ENCODE peak calls at places on chromosomes 12 and 14, in six cellular contexts. P is SW480, X is fibroblast of lung, E is GM04504, K is type B pancreatic cell, B is NCI-H1092 treated with DMSO at 0.1 percent for 48 hours. Q is an unnamed sample.

GRCh38 chr12:120688527-120689071 is 1.6 kb downstream of the MLEC start:
- DNase-seq in B (no peak), K (no peak), P (no peak), X (peak), E (no peak), Q (no peak)

GRCh38 chr12:50514526-50515276 is 9.9 kb downstream of the DIP2B start:
- DNase-seq in P (no peak), B (no peak), X (no peak), E (no peak), K (no peak), Q (no peak)

GRCh38 chr14:33364536-33364935 is 425.9 kb downstream of the NPAS3 start:
- DNase-seq in P (no peak), X (no peak), K (no peak), E (no peak), B (no peak), Q (no peak)

GRCh38 chr14:89440997-89441909 is 24.2 kb upstream of the FOXN3 start:
- DNase-seq in X (no peak), B (no peak), E (no peak), K (no peak), P (no peak), Q (no peak)

GRCh38 chr12:50859621-50860020 is 16.9 kb downstream of the TMPRSS12 start:
- DNase-seq in B (no peak), P (no peak), X (no peak), E (no peak), K (no peak), Q (no peak)

GRCh38 chr12:61739925-61740324 is 520.3 kb upstream of the USP15 start:
- DNase-seq in P (no peak), K (no peak), B (no peak), E (no peak), X (no peak), Q (no peak)

GRCh38 chr12:101097829-101098580 is 112.0 kb downstream of the SLC5A8 start:
- DNase-seq in B (no peak), K (no peak), P (no peak), E (no peak), X (no peak), Q (no peak)

GRCh38 chr12:21938879-21939278 is 2.3 kb downstream of the ABCC9 start:
- DNase-seq in E (no peak), X (no peak), B (no peak), P (no peak), K (no peak), Q (no peak)

GRCh38 chr14:55125403-55125802 is 3.6 kb upstream of the LGALS3 start:
- DNase-seq in K (no peak), P (peak), B (no peak), E (no peak), X (no peak), Q (no peak)

GRCh38 chr12:53942467-53942997 is 3.9 kb downstream of the HOXC13 start:
- DNase-seq in E (no peak), X (no peak), P (no peak), B (no peak), K (no peak), Q (no peak)

GRCh38 chr14:51539571-51540037 is 112.1 kb upstream of the FRMD6 start:
- DNase-seq in E (peak), X (peak), B (no peak), K (no peak), P (no peak), Q (peak)

Q was measured in ACHN.